ENCODE peak calls at places on chromosomes 6 and 20, in four cellular contexts. N is K562, S is HepG2, H is GM12878. U is an unnamed sample.

GRCh38 chr20:49646126-49646525 is 67.6 kb downstream of the B4GALT5 start:
- DNase-seq in S (no peak), H (no peak), N (no peak), U (no peak)

GRCh38 chr6:32369678-32370077 is 2.0 kb downstream of the TSBP1 start:
- DNase-seq in S (no peak), H (no peak), N (no peak), U (no peak)

GRCh38 chr6:104711371-104711770 is 148.3 kb downstream of the HACE1 start:
- DNase-seq in H (no peak), S (peak), N (no peak), U (no peak)

GRCh38 chr6:113695506-113695905 is 161.6 kb upstream of the MARCKS start:
- DNase-seq in N (no peak), S (peak), H (no peak), U (no peak)

GRCh38 chr6:37691904-37692806 is 5.5 kb downstream of the MDGA1 start:
- DNase-seq in S (peak), H (no peak), N (peak), U (peak)

GRCh38 chr6:6875818-6876470 is 231.8 kb upstream of the RREB1 start:
- DNase-seq in N (no peak), S (no peak), H (no peak), U (no peak)

GRCh38 chr6:154447929-154448328 is 62.6 kb downstream of the CNKSR3 start:
- DNase-seq in H (no peak), N (no peak), S (no peak), U (no peak)

GRCh38 chr6:97040355-97040860 is 115.9 kb downstream of the KLHL32 start:
- DNase-seq in H (no peak), N (no peak), S (no peak), U (no peak)

GRCh38 chr6:25558155-25558817 is 93.7 kb upstream of the SCGN start:
- DNase-seq in S (no peak), H (no peak), N (no peak), U (no peak)

GRCh38 chr20:35326021-35326731 is 34.0 kb upstream of the FAM83C start:
- DNase-seq in N (no peak), H (no peak), S (no peak), U (no peak)

GRCh38 chr6:121436966-121437756 is 1.7 kb downstream of the GJA1 start:
- DNase-seq in S (no peak), N (no peak), H (no peak), U (peak)

GRCh38 chr6:141925001-141925400 is 207.7 kb upstream of the GJE1 start:
- DNase-seq in H (no peak), N (no peak), S (no peak), U (no peak)

GRCh38 chr6:97726378-97726777 is 443.4 kb upstream of the MMS22L start:
- DNase-seq in N (no peak), H (no peak), S (no peak), U (peak)

GRCh38 chr6:76684881-76685280 is 612.4 kb upstream of the IMPG1 start:
- DNase-seq in N (no peak), S (peak), H (no peak), U (no peak)

GRCh38 chr6:76681781-76682180 is 609.3 kb upstream of the IMPG1 start:
- DNase-seq in N (no peak), S (no peak), H (no peak), U (no peak)

GRCh38 chr6:76683985-76684384 is 611.5 kb upstream of the IMPG1 start:
- DNase-seq in S (no peak), H (no peak), N (no peak), U (peak)

GRCh38 chr6:76677017-76677416 is 604.6 kb upstream of the IMPG1 start:
- DNase-seq in N (no peak), H (no peak), S (no peak), U (no peak)

GRCh38 chr6:76682842-76683241 is 610.4 kb upstream of the IMPG1 start:
- DNase-seq in S (peak), N (peak), H (no peak), U (no peak)
- TF ChIP-seq TCF7 in S (no peak), N (no peak), H (no peak), U (no peak)

GRCh38 chr6:76703285-76703684 is 630.8 kb upstream of the IMPG1 start:
- DNase-seq in H (no peak), N (no peak), S (no peak), U (no peak)

GRCh38 chr6:76702187-76702586 is 629.7 kb upstream of the IMPG1 start:
- DNase-seq in N (no peak), H (no peak), S (no peak), U (no peak)

GRCh38 chr6:76703786-76704185 is 631.3 kb upstream of the IMPG1 start:
- DNase-seq in H (no peak), S (no peak), N (no peak), U (no peak)

GRCh38 chr6:76697585-76697984 is 625.1 kb upstream of the IMPG1 start:
- DNase-seq in H (no peak), S (no peak), N (no peak), U (no peak)

DNA sequence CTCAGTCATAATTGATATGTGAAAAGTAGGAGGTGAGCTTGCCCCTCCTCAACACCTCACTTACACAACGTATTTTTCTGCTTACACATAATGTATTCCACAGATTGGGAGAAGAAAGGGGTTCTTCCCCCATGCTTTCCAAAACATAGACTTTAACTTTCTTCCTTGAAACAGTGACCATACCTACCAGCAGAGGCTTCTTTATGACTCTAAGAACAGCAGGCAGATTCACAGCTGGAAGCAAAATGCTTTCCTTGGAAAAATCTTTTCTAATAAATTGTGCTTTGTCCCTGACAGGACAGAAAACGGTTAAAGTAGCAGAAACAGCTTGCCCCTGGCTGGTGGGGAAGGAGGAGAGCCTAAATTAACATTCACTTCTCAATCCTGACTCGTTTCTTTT is 629.1 kb upstream of the IMPG1 start:
- DNase-seq in S (no peak), H (no peak), N (no peak), U (no peak)
- TF ChIP-seq MAX in S (no peak), H (no peak), N (no peak), U (no peak)

GRCh38 chr6:140909620-140910019 is 1223.1 kb upstream of the GJE1 start:
- DNase-seq in H (no peak), N (no peak), S (no peak), U (no peak)

GRCh38 chr6:140912686-140913085 is 1220.0 kb upstream of the GJE1 start:
- DNase-seq in S (peak), N (no peak), H (no peak), U (no peak)

GRCh38 chr6:140915001-140915950 is 1217.4 kb upstream of the GJE1 start:
- DNase-seq in S (no peak), N (no peak), H (no peak), U (no peak)
- TF ChIP-seq NR2C2 in S (no peak), N (no peak), H (no peak), U (no peak)

DNA sequence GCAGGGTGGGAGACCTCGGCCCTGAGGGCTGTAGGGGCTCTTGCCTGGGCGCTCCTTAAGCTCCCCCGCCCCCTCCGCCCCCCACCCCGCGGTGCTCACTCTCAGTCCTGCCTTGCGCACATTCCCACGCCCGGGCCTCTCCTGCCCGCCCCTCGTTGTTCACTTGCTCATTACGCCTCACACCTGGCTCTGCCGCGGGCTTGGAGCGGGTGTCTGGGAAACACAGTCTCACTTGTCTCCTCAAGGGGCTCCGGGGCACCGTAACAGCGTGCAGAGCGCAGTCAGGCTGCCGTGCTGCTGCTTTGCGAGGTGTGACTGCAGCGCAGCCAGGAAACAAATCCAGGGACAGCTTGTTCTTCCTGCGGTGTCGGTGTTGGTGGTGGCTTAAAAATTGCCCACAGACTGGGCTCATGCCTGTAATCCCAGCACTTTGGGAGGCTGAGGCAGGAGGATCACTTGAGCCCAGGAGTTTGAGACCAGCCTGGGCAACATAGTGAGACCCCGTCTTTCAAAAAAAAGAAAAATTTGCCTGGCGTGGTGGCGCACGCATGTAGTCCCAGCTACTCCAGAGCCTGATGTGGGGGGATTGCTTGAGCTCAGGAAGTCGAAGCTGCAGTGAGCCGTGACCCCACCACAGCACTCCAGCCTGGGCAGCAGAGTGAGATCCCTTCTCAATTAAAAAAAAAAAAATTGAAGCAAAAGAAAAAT is 4.6 kb downstream of the NPBWR2 start:
- DNase-seq in H (no peak), N (no peak), S (no peak), U (peak)
- TF ChIP-seq TCF7 in H (no peak), N (no peak), S (no peak), U (no peak)